ENCODE peak calls at places on chromosome 4, in six cellular contexts. One of them, this sample, is unnamed.

GRCh38 chr4:54014761-54015160 is 49.6 kb downstream of the CHIC2 start:
- DNase-seq in hypothalamus: no peak
- DNase-seq in stimulated activated CD4-positive, alpha-beta T cell treated with anti-CD3 and anti-CD28 coated beads, Interleukin-2, amount 100 ng/mL, for 24 hours: no peak
- DNase-seq in mesenteric fat pad: no peak
- DNase-seq in glutamatergic neuron: no peak
- DNase-seq in HT1080: no peak
- DNase-seq in this sample: no peak

GRCh38 chr4:113444386-113444785 is 317.2 kb downstream of the CAMK2D start:
- DNase-seq in stimulated activated CD4-positive, alpha-beta T cell treated with anti-CD3 and anti-CD28 coated beads, Interleukin-2, amount 100 ng/mL, for 24 hours: no peak
- DNase-seq in glutamatergic neuron: no peak
- DNase-seq in mesenteric fat pad: no peak
- DNase-seq in hypothalamus: no peak
- DNase-seq in HT1080: peak
- DNase-seq in this sample: no peak

GRCh38 chr4:31701256-31701655 is 981.1 kb downstream of the PCDH7 start:
- DNase-seq in mesenteric fat pad: no peak
- DNase-seq in hypothalamus: no peak
- DNase-seq in HT1080: no peak
- DNase-seq in stimulated activated CD4-positive, alpha-beta T cell treated with anti-CD3 and anti-CD28 coated beads, Interleukin-2, amount 100 ng/mL, for 24 hours: no peak
- DNase-seq in glutamatergic neuron: no peak
- DNase-seq in this sample: no peak

GRCh38 chr4:986949-987688 is at the start of gene IDUA:
- DNase-seq in glutamatergic neuron: peak
- DNase-seq in HT1080: peak
- DNase-seq in mesenteric fat pad: peak
- DNase-seq in stimulated activated CD4-positive, alpha-beta T cell treated with anti-CD3 and anti-CD28 coated beads, Interleukin-2, amount 100 ng/mL, for 24 hours: peak
- DNase-seq in hypothalamus: peak
- DNase-seq in this sample: peak

GRCh38 chr4:128155231-128155855 is 94.2 kb downstream of the LARP1B start:
- DNase-seq in hypothalamus: no peak
- DNase-seq in glutamatergic neuron: no peak
- DNase-seq in stimulated activated CD4-positive, alpha-beta T cell treated with anti-CD3 and anti-CD28 coated beads, Interleukin-2, amount 100 ng/mL, for 24 hours: no peak
- DNase-seq in mesenteric fat pad: no peak
- DNase-seq in HT1080: no peak
- DNase-seq in this sample: no peak

GRCh38 chr4:112604590-112604989 is 32.1 kb downstream of the ZGRF1 start:
- DNase-seq in HT1080: peak
- DNase-seq in mesenteric fat pad: no peak
- DNase-seq in stimulated activated CD4-positive, alpha-beta T cell treated with anti-CD3 and anti-CD28 coated beads, Interleukin-2, amount 100 ng/mL, for 24 hours: peak
- DNase-seq in hypothalamus: no peak
- DNase-seq in glutamatergic neuron: peak
- DNase-seq in this sample: no peak

GRCh38 chr4:42482516-42483327 is 85.4 kb downstream of the SHISA3 start:
- DNase-seq in mesenteric fat pad: no peak
- DNase-seq in stimulated activated CD4-positive, alpha-beta T cell treated with anti-CD3 and anti-CD28 coated beads, Interleukin-2, amount 100 ng/mL, for 24 hours: no peak
- DNase-seq in hypothalamus: no peak
- DNase-seq in glutamatergic neuron: no peak
- DNase-seq in HT1080: no peak
- DNase-seq in this sample: no peak

GRCh38 chr4:110197421-110198398 is 705 bp downstream of the ELOVL6 start:
- DNase-seq in stimulated activated CD4-positive, alpha-beta T cell treated with anti-CD3 and anti-CD28 coated beads, Interleukin-2, amount 100 ng/mL, for 24 hours: peak
- DNase-seq in HT1080: peak
- DNase-seq in hypothalamus: peak
- DNase-seq in glutamatergic neuron: peak
- DNase-seq in mesenteric fat pad: no peak
- DNase-seq in this sample: no peak

GRCh38 chr4:20203508-20203907 is 48.2 kb upstream of the SLIT2 start:
- DNase-seq in hypothalamus: no peak
- DNase-seq in mesenteric fat pad: no peak
- DNase-seq in HT1080: peak
- DNase-seq in glutamatergic neuron: no peak
- DNase-seq in stimulated activated CD4-positive, alpha-beta T cell treated with anti-CD3 and anti-CD28 coated beads, Interleukin-2, amount 100 ng/mL, for 24 hours: no peak
- DNase-seq in this sample: no peak

GRCh38 chr4:137509855-137510282 is 22.4 kb downstream of the PCDH18 start:
- DNase-seq in stimulated activated CD4-positive, alpha-beta T cell treated with anti-CD3 and anti-CD28 coated beads, Interleukin-2, amount 100 ng/mL, for 24 hours: no peak
- DNase-seq in glutamatergic neuron: no peak
- DNase-seq in HT1080: no peak
- DNase-seq in mesenteric fat pad: no peak
- DNase-seq in hypothalamus: no peak
- DNase-seq in this sample: no peak

GRCh38 chr4:159390648-159391047 is 287.8 kb downstream of the RAPGEF2 start:
- DNase-seq in hypothalamus: no peak
- DNase-seq in mesenteric fat pad: no peak
- DNase-seq in stimulated activated CD4-positive, alpha-beta T cell treated with anti-CD3 and anti-CD28 coated beads, Interleukin-2, amount 100 ng/mL, for 24 hours: no peak
- DNase-seq in glutamatergic neuron: no peak
- DNase-seq in HT1080: peak
- DNase-seq in this sample: no peak

GRCh38 chr4:52983563-52984303 is 121.6 kb downstream of the RASL11B start:
- DNase-seq in glutamatergic neuron: no peak
- DNase-seq in stimulated activated CD4-positive, alpha-beta T cell treated with anti-CD3 and anti-CD28 coated beads, Interleukin-2, amount 100 ng/mL, for 24 hours: no peak
- DNase-seq in hypothalamus: no peak
- DNase-seq in HT1080: peak
- DNase-seq in mesenteric fat pad: no peak
- DNase-seq in this sample: no peak